ENCODE peak calls at places on chromosome 2, in six cellular contexts. D is sigmoid colon, G is A549, Y is Peyer's patch, M is K562, A is heart left ventricle. B is an unnamed sample.

GRCh38 chr2:102111823-102112222 is 30.7 kb upstream of the IL1R1 start:
- DNase-seq in D (no peak), G (no peak), Y (no peak), M (no peak), A (no peak), B (no peak)

GRCh38 chr2:32836961-32837360 is 109.8 kb upstream of the LTBP1 start:
- DNase-seq in D (no peak), G (no peak), Y (no peak), M (no peak), A (no peak), B (no peak)

GRCh38 chr2:102385522-102385921 is 29.9 kb downstream of the IL18R1 start:
- DNase-seq in D (no peak), G (no peak), Y (no peak), M (no peak), A (no peak), B (no peak)

GRCh38 chr2:20451346-20451745 is 4.5 kb downstream of the RHOB start:
- DNase-seq in D (peak), G (no peak), Y (no peak), M (no peak), A (no peak), B (no peak)

GRCh38 chr2:23360571-23361125 is 24.3 kb upstream of the KLHL29 start:
- DNase-seq in D (no peak), G (no peak), Y (no peak), M (peak), A (no peak), B (no peak)

GRCh38 chr2:190065839-190066238 is 3.3 kb upstream of the MSTN start:
- DNase-seq in D (no peak), G (no peak), Y (no peak), M (no peak), A (no peak), B (no peak)

GRCh38 chr2:121634354-121635307 is 14.6 kb downstream of the CLASP1 start:
- DNase-seq in D (no peak), G (peak), Y (no peak), M (no peak), A (no peak), B (no peak)

GRCh38 chr2:234286118-234286598 is 210.7 kb downstream of the ARL4C start:
- DNase-seq in D (no peak), G (no peak), Y (no peak), M (no peak), A (no peak), B (no peak)

GRCh38 chr2:76498387-76498786 is 787.7 kb upstream of the GCFC2 start:
- DNase-seq in D (no peak), G (no peak), Y (no peak), M (no peak), A (peak), B (no peak)

GRCh38 chr2:64120928-64121327 is 23.3 kb downstream of the PELI1 start:
- DNase-seq in D (no peak), G (no peak), Y (no peak), M (no peak), A (no peak), B (no peak)

GRCh38 chr2:59899692-59900091 is 653.8 kb downstream of the BCL11A start:
- DNase-seq in D (no peak), G (no peak), Y (no peak), M (no peak), A (peak), B (no peak)

GRCh38 chr2:74835831-74836674 is 2.1 kb downstream of the HK2 start:
- DNase-seq in D (no peak), G (peak), Y (no peak), M (peak), A (no peak), B (no peak)

GRCh38 chr2:160375802-160376469 is 117.7 kb downstream of the RBMS1 start:
- DNase-seq in D (no peak), G (no peak), Y (no peak), M (no peak), A (no peak), B (no peak)

GRCh38 chr2:240985881-240986786 is 12.3 kb upstream of the SNED1 start:
- DNase-seq in D (peak), G (no peak), Y (peak), M (no peak), A (peak), B (peak)

GRCh38 chr2:73385486-73386341 is at the start of gene ALMS1:
- DNase-seq in D (peak), G (peak), Y (peak), M (peak), A (peak), B (peak)

GRCh38 chr2:7022956-7023467 is 105.8 kb downstream of the RNF144A start:
- DNase-seq in D (no peak), G (no peak), Y (no peak), M (no peak), A (no peak), B (no peak)

GRCh38 chr2:216139884-216140283 is 30.7 kb downstream of the XRCC5 start:
- DNase-seq in D (no peak), G (peak), Y (no peak), M (peak), A (no peak), B (no peak)

GRCh38 chr2:205198130-205198505 is 484.2 kb upstream of the NRP2 start:
- DNase-seq in D (no peak), G (no peak), Y (no peak), M (no peak), A (peak), B (no peak)

GRCh38 chr2:224722250-224722649 is 6.1 kb upstream of the CCDC195 start:
- DNase-seq in D (no peak), G (no peak), Y (no peak), M (no peak), A (no peak), B (no peak)

GRCh38 chr2:157150747-157151146 is 106.8 kb upstream of the GALNT5 start:
- DNase-seq in D (no peak), G (peak), Y (no peak), M (no peak), A (no peak), B (no peak)

GRCh38 chr2:170820647-170821630 is 4.3 kb downstream of the GAD1 start:
- DNase-seq in D (no peak), G (no peak), Y (no peak), M (peak), A (no peak), B (no peak)

GRCh38 chr2:128401680-128402079 is 83.0 kb upstream of the HS6ST1 start:
- DNase-seq in D (peak), G (no peak), Y (no peak), M (no peak), A (no peak), B (peak)

GRCh38 chr2:36613801-36614200 is 15.8 kb upstream of the FEZ2 start:
- DNase-seq in D (no peak), G (no peak), Y (no peak), M (no peak), A (no peak), B (no peak)

GRCh38 chr2:74457549-74458131 is 598 bp upstream of the WBP1 start:
- DNase-seq in D (peak), G (peak), Y (peak), M (no peak), A (peak), B (peak)

GRCh38 chr2:145682536-145683157 is 1162.7 kb upstream of the ZEB2 start:
- DNase-seq in D (no peak), G (no peak), Y (no peak), M (no peak), A (no peak), B (no peak)

GRCh38 chr2:216653931-216654365 is 20.7 kb downstream of the IGFBP2 start:
- DNase-seq in D (no peak), G (no peak), Y (no peak), M (no peak), A (no peak), B (no peak)

GRCh38 chr2:42169869-42170465 is 814 bp downstream of the EML4 start:
- DNase-seq in D (no peak), G (no peak), Y (no peak), M (no peak), A (no peak), B (no peak)

GRCh38 chr2:6879011-6879410 is 1.4 kb downstream of the RSAD2 start:
- DNase-seq in D (no peak), G (no peak), Y (no peak), M (no peak), A (no peak), B (no peak)

GRCh38 chr2:191012845-191013616 is 940 bp downstream of the STAT1 start:
- DNase-seq in D (no peak), G (peak), Y (no peak), M (no peak), A (no peak), B (no peak)

GRCh38 chr2:219406861-219407230 is 11.3 kb upstream of the DES start:
- DNase-seq in D (peak), G (no peak), Y (no peak), M (no peak), A (peak), B (no peak)

GRCh38 chr2:208820289-208820688 is 413.7 kb downstream of the PTH2R start:
- DNase-seq in D (no peak), G (no peak), Y (no peak), M (no peak), A (no peak), B (no peak)

GRCh38 chr2:140943867-140944266 is 1186.9 kb downstream of the LRP1B start:
- DNase-seq in D (no peak), G (no peak), Y (no peak), M (no peak), A (no peak), B (no peak)

GRCh38 chr2:88690591-88691338 is 708 bp upstream of the RPIA start:
- DNase-seq in D (no peak), G (peak), Y (no peak), M (peak), A (no peak), B (no peak)

GRCh38 chr2:227365833-227366232 is 13.3 kb downstream of the TM4SF20 start:
- DNase-seq in D (no peak), G (no peak), Y (no peak), M (no peak), A (no peak), B (no peak)

GRCh38 chr2:236794558-236794957 is 224.9 kb downstream of the ACKR3 start:
- DNase-seq in D (no peak), G (no peak), Y (no peak), M (no peak), A (peak), B (peak)

GRCh38 chr2:158297606-158298005 is 158.9 kb downstream of the CCDC148 start:
- DNase-seq in D (no peak), G (no peak), Y (no peak), M (no peak), A (no peak), B (no peak)

GRCh38 chr2:43174368-43175186 is 51.8 kb downstream of the ZFP36L2 start:
- DNase-seq in D (no peak), G (no peak), Y (no peak), M (no peak), A (peak), B (no peak)

GRCh38 chr2:168244318-168244717 is 3.1 kb downstream of the STK39 start:
- DNase-seq in D (no peak), G (no peak), Y (no peak), M (no peak), A (peak), B (no peak)
- H3K27ac ChIP-seq in D (no peak), G (no peak), Y (no peak), M (no peak), A (no peak), B (peak)

DNA sequence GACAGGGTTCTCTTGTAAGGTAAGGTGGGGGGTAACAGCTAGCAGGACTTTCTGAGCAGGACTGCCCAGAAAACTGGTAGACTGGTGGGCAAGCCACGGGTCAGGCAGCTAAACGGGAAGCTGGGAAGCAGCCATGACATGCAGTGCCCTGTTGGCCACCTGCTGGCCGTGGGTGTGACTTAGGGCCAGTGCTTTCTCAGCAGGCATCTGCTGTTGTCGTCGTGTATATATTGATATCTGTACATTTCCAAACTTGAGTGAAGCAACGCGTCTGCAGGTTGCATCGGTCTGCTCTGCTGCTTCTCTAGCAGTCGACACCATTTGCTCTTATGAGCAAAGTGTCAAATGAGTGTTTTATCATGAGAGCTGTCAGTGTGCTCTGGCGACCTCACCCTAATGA is 31.0 kb downstream of the COA5 start:
- DNase-seq in D (no peak), G (no peak), Y (no peak), M (no peak), A (no peak), B (no peak)
- TF ChIP-seq CTCF in D (no peak), G (no peak), Y (no peak), M (peak), A (peak), B (no peak)

GRCh38 chr2:134292514-134292913 is 38.6 kb downstream of the MGAT5 start:
- DNase-seq in D (no peak), G (no peak), Y (no peak), M (no peak), A (no peak), B (no peak)
- TF ChIP-seq POLR2A in D (no peak), G (no peak), Y (no peak), M (no peak), A (no peak), B (no peak)

GRCh38 chr2:71410716-71411115 is 42.6 kb upstream of the DYSF start:
- DNase-seq in D (no peak), G (no peak), Y (no peak), M (no peak), A (no peak), B (no peak)

GRCh38 chr2:71409611-71410010 is 43.8 kb upstream of the DYSF start:
- DNase-seq in D (no peak), G (no peak), Y (no peak), M (no peak), A (no peak), B (no peak)
- H3K27ac ChIP-seq in D (no peak), G (no peak), Y (no peak), M (no peak), A (no peak), B (no peak)

GRCh38 chr2:62423235-62423634 is 82.8 kb downstream of the TMEM17 start:
- DNase-seq in D (no peak), G (no peak), Y (no peak), M (no peak), A (no peak), B (no peak)
- TF ChIP-seq CTCF in D (no peak), G (peak), Y (peak), M (peak), A (no peak), B (no peak)

GRCh38 chr2:183035954-183036669 is 2.1 kb downstream of the NCKAP1 start:
- DNase-seq in D (no peak), G (no peak), Y (no peak), M (no peak), A (no peak), B (no peak)

GRCh38 chr2:183035298-183035953 is 2.8 kb downstream of the NCKAP1 start:
- DNase-seq in D (no peak), G (no peak), Y (no peak), M (no peak), A (no peak), B (no peak)

GRCh38 chr2:183037281-183037659 is 987 bp downstream of the NCKAP1 start:
- DNase-seq in D (no peak), G (no peak), Y (no peak), M (no peak), A (no peak), B (no peak)

GRCh38 chr2:183038341-183039300 is at the start of gene NCKAP1:
- DNase-seq in D (peak), G (peak), Y (peak), M (peak), A (peak), B (peak)

GRCh38 chr2:183037660-183038340 is 457 bp downstream of the NCKAP1 start:
- DNase-seq in D (peak), G (no peak), Y (no peak), M (peak), A (peak), B (peak)
- TF ChIP-seq POLR2A in D (no peak), G (peak), Y (peak), M (peak), A (no peak), B (no peak)

GRCh38 chr2:85716346-85716880 is 22.3 kb downstream of the GNLY start:
- DNase-seq in D (no peak), G (no peak), Y (no peak), M (no peak), A (no peak), B (no peak)

GRCh38 chr2:85718006-85718391 is 23.8 kb downstream of the GNLY start:
- DNase-seq in D (no peak), G (no peak), Y (no peak), M (peak), A (no peak), B (no peak)

GRCh38 chr2:85718885-85719487 is 24.8 kb downstream of the GNLY start:
- DNase-seq in D (no peak), G (no peak), Y (no peak), M (no peak), A (no peak), B (no peak)

GRCh38 chr2:85719609-85720240 is 25.6 kb downstream of the GNLY start:
- DNase-seq in D (no peak), G (no peak), Y (no peak), M (no peak), A (peak), B (peak)

GRCh38 chr2:85717308-85718005 is 23.3 kb downstream of the GNLY start:
- DNase-seq in D (no peak), G (no peak), Y (no peak), M (no peak), A (no peak), B (peak)
- H3K27ac ChIP-seq in D (no peak), G (no peak), Y (no peak), M (no peak), A (no peak), B (peak)

GRCh38 chr2:30334738-30335426 is 103.5 kb downstream of the LBH start:
- DNase-seq in D (no peak), G (no peak), Y (no peak), M (no peak), A (no peak), B (no peak)
- TF ChIP-seq CTCF in D (no peak), G (peak), Y (peak), M (no peak), A (peak), B (no peak)

GRCh38 chr2:96271995-96272394 is 6.0 kb downstream of the CIAO1 start:
- DNase-seq in D (no peak), G (no peak), Y (no peak), M (no peak), A (no peak), B (no peak)
- TF ChIP-seq POLR2A in D (no peak), G (no peak), Y (no peak), M (no peak), A (no peak), B (no peak)

GRCh38 chr2:26355038-26355995 is 8.7 kb upstream of the ADGRF3 start:
- DNase-seq in D (no peak), G (peak), Y (no peak), M (peak), A (no peak), B (no peak)
- H3K27ac ChIP-seq in D (no peak), G (peak), Y (no peak), M (peak), A (no peak), B (peak)

B was measured in suprapubic skin.